ENCODE peak calls at places on chromosome 16, in ten cellular contexts. L, X, V, H, D, N, W, Z, B and S are unnamed samples. For H3K9me3, the result is how much of the 10 kb centered on the place peaks cover.

GRCh38 chr16:50326835-50327465 is 41.8 kb downstream of the BRD7 start:
- DNase-seq in B (peak), X (no peak), L (no peak), V (no peak), W (peak), Z (no peak), D (peak), H (no peak), N (no peak), S (no peak)

GRCh38 chr16:28590384-28591340 is 6.2 kb downstream of the SULT1A2 start:
- DNase-seq in V (no peak), B (no peak), D (no peak), H (no peak), L (no peak), W (no peak), Z (no peak), N (peak), X (no peak), S (no peak)

GRCh38 chr16:53865492-53865863 is 161.5 kb downstream of the FTO start:
- DNase-seq in H (no peak), X (no peak), W (no peak), L (no peak), N (no peak), B (no peak), Z (no peak), V (peak), D (no peak), S (no peak)

GRCh38 chr16:66154801-66155200 is 211.7 kb upstream of the CDH5 start:
- DNase-seq in N (no peak), X (no peak), L (peak), D (no peak), B (no peak), H (no peak), V (no peak), Z (no peak), W (no peak), S (no peak)

GRCh38 chr16:23670137-23670776 is 8.4 kb upstream of the PLK1 start:
- DNase-seq in B (no peak), D (peak), V (no peak), Z (no peak), W (no peak), H (no peak), X (no peak), L (no peak), N (no peak), S (no peak)

GRCh38 chr16:104355-104754 is 26.3 kb downstream of the MPG start:
- DNase-seq in B (peak), Z (no peak), D (no peak), N (no peak), W (no peak), H (no peak), V (no peak), X (no peak), L (no peak), S (no peak)

GRCh38 chr16:8961811-8962390 is 1.8 kb downstream of the USP7 start:
- DNase-seq in N (no peak), H (no peak), V (no peak), W (peak), Z (no peak), D (no peak), B (no peak), L (no peak), X (no peak), S (no peak)

GRCh38 chr16:21257284-21257683 is 20.8 kb downstream of the CRYM start:
- DNase-seq in W (no peak), V (no peak), X (no peak), B (no peak), D (no peak), Z (no peak), H (no peak), N (no peak), L (no peak), S (no peak)

GRCh38 chr16:991759-992158 is 10.2 kb downstream of the SOX8 start:
- DNase-seq in X (no peak), W (no peak), N (no peak), B (no peak), L (no peak), D (no peak), Z (no peak), V (no peak), H (no peak), S (no peak)

GRCh38 chr16:81567987-81568748 is 123.6 kb downstream of the CMIP start:
- DNase-seq in V (peak), H (no peak), L (no peak), B (peak), D (peak), N (peak), X (peak), Z (no peak), W (no peak), S (no peak)

GRCh38 chr16:15578824-15579223 is 64.1 kb downstream of the MARF1 start:
- DNase-seq in X (no peak), H (no peak), B (no peak), D (no peak), V (no peak), W (no peak), L (no peak), Z (no peak), N (no peak), S (no peak)

GRCh38 chr16:80045944-80046660 is 445.6 kb upstream of the MAF start:
- DNase-seq in D (no peak), V (no peak), X (no peak), W (no peak), Z (no peak), B (no peak), L (no peak), N (no peak), H (no peak), S (no peak)

GRCh38 chr16:60932600-60932999 is 1103.6 kb downstream of the CDH8 start:
- DNase-seq in B (no peak), H (no peak), W (no peak), V (no peak), X (no peak), Z (no peak), N (no peak), L (no peak), D (no peak), S (no peak)
- H3K9me3 ChIP-seq in B (under half), H (under half), W (under half), V (under half), X (under half), Z (under half), N (under half), L (under half), D (under half), S (under half)

DNA sequence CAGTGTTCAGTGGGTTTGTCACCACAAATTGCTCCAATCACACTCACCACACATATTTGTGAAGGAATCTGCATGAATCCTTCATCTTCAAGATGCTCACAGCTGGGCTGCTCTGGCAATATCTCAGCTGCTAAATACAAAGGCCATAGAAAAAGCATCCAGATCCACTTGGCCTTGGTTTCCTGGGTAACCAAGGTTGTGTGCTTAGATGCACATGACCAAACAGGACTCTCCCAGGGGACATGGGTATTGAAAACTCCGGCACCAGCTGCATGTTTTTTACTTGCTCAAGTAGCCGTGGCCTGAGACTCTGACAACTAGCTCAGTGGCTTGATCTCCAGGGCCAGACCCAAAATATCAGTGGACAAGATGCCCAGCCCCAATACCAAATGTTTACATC is 131.3 kb downstream of the CBLN1 start:
- DNase-seq in H (peak), D (no peak), X (no peak), Z (no peak), L (no peak), W (peak), B (no peak), N (no peak), V (no peak), S (no peak)
- H3K9me3 ChIP-seq in H (under half), D (under half), X (under half), Z (under half), L (under half), W (under half), B (under half), N (under half), V (under half), S (under half)

GRCh38 chr16:19239756-19240155 is 45.8 kb upstream of the CLEC19A start:
- DNase-seq in V (no peak), N (no peak), D (no peak), L (no peak), W (no peak), X (no peak), H (no peak), Z (no peak), B (no peak), S (no peak)

GRCh38 chr16:19236561-19236960 is 49.0 kb upstream of the CLEC19A start:
- DNase-seq in X (no peak), Z (no peak), L (peak), W (no peak), N (no peak), D (no peak), B (no peak), H (no peak), V (peak), S (no peak)

GRCh38 chr16:19240494-19240893 is 45.0 kb upstream of the CLEC19A start:
- DNase-seq in B (no peak), N (no peak), X (no peak), W (no peak), D (no peak), Z (no peak), H (no peak), V (no peak), L (no peak), S (no peak)

GRCh38 chr16:19235886-19236285 is 49.6 kb upstream of the CLEC19A start:
- DNase-seq in H (no peak), V (no peak), N (no peak), W (no peak), L (no peak), B (no peak), D (no peak), Z (no peak), X (no peak), S (no peak)

DNA sequence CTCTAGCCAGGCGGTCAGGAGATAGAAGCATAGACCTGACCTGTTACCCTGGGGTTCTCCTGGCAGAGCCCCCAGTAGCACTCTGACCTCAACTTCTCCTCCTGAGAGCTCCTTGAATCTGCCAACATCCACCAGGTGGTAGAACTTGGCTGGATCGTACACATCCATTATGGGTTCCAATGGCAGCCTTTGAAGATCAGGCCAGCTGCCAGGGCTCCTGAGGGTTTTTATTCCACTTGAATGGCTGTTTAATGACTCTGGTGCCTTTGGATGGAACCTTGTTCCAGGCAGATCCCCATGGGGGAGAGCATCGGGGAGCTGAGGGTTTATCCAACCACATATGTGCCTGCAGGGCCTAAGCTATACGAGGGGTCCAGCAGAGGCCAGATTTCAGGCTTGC is 47.1 kb upstream of the CLEC19A start:
- DNase-seq in D (no peak), N (no peak), H (no peak), Z (no peak), X (no peak), B (no peak), W (no peak), L (no peak), V (no peak), S (no peak)
- H3K9me3 ChIP-seq in D (under half), N (under half), H (under half), Z (under half), X (under half), B (under half), W (under half), L (under half), V (under half), S (under half)

GRCh38 chr16:35405547-35405946 is 1946.1 kb downstream of the TP53TG3F start:
- DNase-seq in X (no peak), D (no peak), Z (no peak), L (no peak), H (no peak), N (no peak), B (no peak), V (no peak), W (no peak), S (no peak)

GRCh38 chr16:35411156-35411555 is 1951.7 kb downstream of the TP53TG3F start:
- DNase-seq in V (no peak), N (no peak), W (no peak), B (no peak), D (no peak), L (no peak), H (no peak), X (no peak), Z (no peak), S (no peak)

GRCh38 chr16:35410438-35410837 is 1951.0 kb downstream of the TP53TG3F start:
- DNase-seq in W (no peak), X (no peak), B (no peak), D (no peak), L (no peak), V (no peak), Z (no peak), H (no peak), N (no peak), S (no peak)

GRCh38 chr16:35414139-35414538 is 1954.7 kb downstream of the TP53TG3F start:
- DNase-seq in X (no peak), L (no peak), B (no peak), Z (no peak), W (no peak), D (no peak), N (no peak), H (no peak), V (no peak), S (no peak)

DNA sequence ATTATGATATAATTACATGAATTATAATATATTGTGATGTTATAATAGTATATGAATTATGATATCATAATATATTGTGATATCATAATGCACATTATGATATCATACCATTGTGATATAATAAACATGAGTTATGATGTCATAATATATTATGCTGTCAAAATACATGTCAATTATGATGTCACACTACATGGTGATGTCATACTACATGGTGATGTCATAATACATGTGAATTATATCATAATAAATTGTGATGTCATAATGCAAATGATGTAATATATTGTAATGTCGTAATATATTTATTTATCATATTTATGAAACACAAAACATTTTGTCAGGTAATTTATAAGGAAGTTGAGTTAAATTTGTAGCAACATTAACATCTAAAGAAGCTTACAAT is 1950.1 kb downstream of the TP53TG3F start:
- DNase-seq in B (no peak), L (no peak), Z (no peak), N (no peak), V (no peak), X (no peak), H (no peak), D (no peak), W (peak), S (no peak)
- H3K9me3 ChIP-seq in B (under half), L (under half), Z (under half), N (under half), V (under half), X (under half), H (under half), D (under half), W (under half), S (under half)

GRCh38 chr16:35142147-35142808 is 1682.9 kb downstream of the TP53TG3F start:
- DNase-seq in H (no peak), D (no peak), B (no peak), X (no peak), W (no peak), V (no peak), Z (no peak), N (no peak), L (no peak), S (no peak)
- H3K9me3 ChIP-seq in H (under half), D (under half), B (under half), X (under half), W (under half), V (under half), Z (under half), N (under half), L (under half), S (under half)

GRCh38 chr16:86567701-86568571 is 1.3 kb downstream of the FOXC2 start:
- DNase-seq in V (no peak), N (no peak), B (no peak), W (no peak), Z (peak), L (peak), D (peak), X (no peak), H (no peak), S (no peak)
- H3K9me3 ChIP-seq in V (under half), N (under half), B (under half), W (under half), Z (under half), L (under half), D (under half), X (under half), H (under half), S (under half)

DNA sequence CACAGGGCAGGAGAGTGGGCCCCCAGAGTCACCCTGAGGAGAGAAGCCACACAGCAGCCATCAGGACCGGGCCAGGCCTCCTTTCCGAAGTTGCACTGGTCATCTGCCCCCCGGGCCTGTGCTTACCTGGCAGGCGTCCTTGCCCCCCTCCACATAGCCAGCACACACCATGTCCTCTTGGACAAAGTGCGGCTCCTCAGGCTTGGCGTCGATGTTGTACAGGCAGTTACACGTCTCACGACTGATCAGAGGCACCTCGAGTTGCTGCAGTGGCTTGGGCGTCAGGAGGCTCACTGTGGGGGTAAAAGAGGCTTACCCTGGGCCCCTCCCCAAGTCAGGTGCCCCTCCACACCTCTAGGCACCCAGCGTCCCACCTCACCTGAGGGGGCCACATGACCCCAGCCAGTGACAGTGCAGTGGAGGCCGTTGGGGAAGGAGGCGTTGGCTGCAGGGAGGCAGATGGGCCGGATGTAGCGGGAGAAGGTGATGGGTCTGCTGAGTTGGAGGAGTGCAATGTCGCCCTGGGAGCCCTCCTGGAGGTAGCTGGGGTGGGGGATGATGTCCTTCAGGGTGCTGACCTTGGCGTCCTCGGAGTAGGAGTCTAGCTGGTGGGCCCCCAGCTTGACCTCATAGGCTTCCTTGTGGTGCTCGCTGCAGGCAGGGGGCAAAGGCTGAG is 3.1 kb downstream of the PRSS8 start:
- DNase-seq in D (no peak), L (peak), Z (no peak), H (no peak), V (no peak), N (no peak), W (no peak), B (no peak), X (no peak), S (no peak)
- H3K9me3 ChIP-seq in D (under half), L (under half), Z (under half), H (under half), V (under half), N (under half), W (under half), B (under half), X (under half), S (under half)

GRCh38 chr16:14029658-14030057 is 41.5 kb upstream of the MRTFB start:
- DNase-seq in H (no peak), L (no peak), Z (no peak), W (no peak), N (no peak), V (no peak), X (peak), D (no peak), B (no peak), S (no peak)
- H3K9me3 ChIP-seq in H (under half), L (under half), Z (under half), W (under half), N (under half), V (under half), X (under half), D (under half), B (under half), S (under half)

DNA sequence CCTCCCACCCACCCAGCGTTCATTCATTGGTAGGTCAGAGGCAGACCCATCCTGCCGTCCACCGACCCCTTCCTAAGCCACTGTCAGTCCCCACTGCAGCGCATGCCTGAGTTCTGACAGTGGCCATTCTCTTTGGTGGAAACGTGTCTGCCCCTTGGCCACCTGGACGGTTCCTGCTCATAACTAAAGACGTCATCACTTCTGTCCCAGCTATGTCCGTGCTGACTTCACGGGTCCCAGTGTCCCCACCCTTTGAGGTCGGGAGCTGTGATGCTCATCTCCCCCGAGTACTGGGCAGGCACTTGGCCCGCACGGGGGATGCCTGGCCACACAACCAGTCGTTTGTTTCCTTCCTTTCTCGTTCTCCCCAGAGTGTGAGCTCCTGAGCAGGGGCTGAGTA is 267.1 kb downstream of the C16orf95 start:
- DNase-seq in X (no peak), L (no peak), B (no peak), V (no peak), H (no peak), N (peak), D (no peak), W (no peak), Z (no peak), S (no peak)
- H3K9me3 ChIP-seq in X (under half), L (under half), B (under half), V (under half), H (under half), N (under half), D (under half), W (under half), Z (under half), S (under half)

GRCh38 chr16:35144212-35144932 is 1685.0 kb downstream of the TP53TG3F start:
- DNase-seq in W (no peak), L (no peak), D (no peak), X (no peak), Z (peak), B (no peak), V (no peak), N (no peak), H (no peak), S (no peak)

GRCh38 chr16:35146031-35146710 is 1686.8 kb downstream of the TP53TG3F start:
- DNase-seq in V (no peak), W (no peak), D (no peak), L (no peak), X (no peak), H (peak), N (peak), B (no peak), Z (peak), S (no peak)

GRCh38 chr16:35147556-35148504 is 1688.4 kb downstream of the TP53TG3F start:
- DNase-seq in B (no peak), H (peak), Z (peak), X (no peak), L (no peak), W (no peak), V (no peak), D (no peak), N (no peak), S (no peak)

GRCh38 chr16:35148748-35149147 is 1689.3 kb downstream of the TP53TG3F start:
- DNase-seq in X (no peak), H (no peak), L (no peak), V (no peak), N (no peak), D (no peak), Z (peak), B (no peak), W (no peak), S (no peak)

DNA sequence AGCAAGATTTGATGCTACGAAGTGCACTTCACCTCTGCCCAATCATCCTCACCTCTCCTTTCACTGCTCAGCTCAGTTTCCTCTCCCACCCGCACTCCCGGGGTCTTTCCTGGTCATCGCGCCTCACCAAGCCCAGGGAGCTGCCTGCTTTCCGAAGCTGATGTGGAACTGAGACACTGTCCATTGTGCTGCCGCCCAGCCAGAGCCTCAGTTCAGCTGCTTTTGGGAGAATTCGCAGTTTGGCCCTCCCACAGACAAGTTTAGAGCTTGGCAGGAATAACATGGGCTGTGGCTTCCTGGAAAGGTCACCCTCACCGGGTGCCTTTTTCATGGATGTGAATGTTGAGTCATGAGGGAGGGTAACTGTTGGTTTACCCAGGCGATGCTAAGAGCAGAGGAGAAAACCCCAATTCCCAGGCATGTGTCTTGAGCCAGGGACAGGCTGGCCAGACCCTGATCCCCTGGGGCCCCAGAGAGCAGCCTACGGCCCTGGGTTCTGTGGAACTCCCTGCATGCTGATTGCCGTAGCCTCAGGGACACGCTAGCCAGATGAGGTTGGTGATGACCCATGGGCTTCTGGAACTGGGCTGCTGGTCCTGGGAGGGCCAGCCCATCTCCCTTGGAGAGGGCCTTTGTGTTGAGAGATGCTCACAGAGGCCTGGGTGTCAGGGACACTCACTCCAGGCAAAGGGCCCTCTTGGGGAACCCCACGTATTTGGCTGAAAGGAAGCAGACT is 1687.5 kb downstream of the TP53TG3F start:
- DNase-seq in B (no peak), D (no peak), Z (peak), V (no peak), L (no peak), X (no peak), W (no peak), H (peak), N (peak), S (no peak)
- H3K9me3 ChIP-seq in B (under half), D (half or more), Z (under half), V (under half), L (under half), X (under half), W (under half), H (under half), N (under half), S (under half)